ENCODE peak calls at places on chromosomes 12 and 14, in seven cellular contexts. One of them, this sample, is unnamed.

GRCh38 chr14:69048456-69048855 is 69.4 kb upstream of the ACTN1 start:
- DNase-seq in fibroblast of mammary gland: peak; percentile 51
- DNase-seq in mesothelial cell of epicardium: no peak
- DNase-seq in SIG-M5: no peak
- DNase-seq in LNCaP clone FGC: no peak
- DNase-seq in iris pigment epithelial cell: peak; percentile 54
- DNase-seq in HuH-7.5: no peak
- DNase-seq in this sample: peak; percentile 63

GRCh38 chr12:68624933-68625332 is 14.2 kb downstream of the RAP1B start:
- DNase-seq in mesothelial cell of epicardium: no peak
- DNase-seq in HuH-7.5: no peak
- DNase-seq in iris pigment epithelial cell: no peak
- DNase-seq in SIG-M5: no peak
- DNase-seq in LNCaP clone FGC: no peak
- DNase-seq in fibroblast of mammary gland: no peak
- DNase-seq in this sample: no peak

GRCh38 chr12:20442322-20442721 is 74.0 kb downstream of the PDE3A start:
- DNase-seq in HuH-7.5: no peak
- DNase-seq in SIG-M5: no peak
- DNase-seq in LNCaP clone FGC: no peak
- DNase-seq in fibroblast of mammary gland: no peak
- DNase-seq in mesothelial cell of epicardium: no peak
- DNase-seq in iris pigment epithelial cell: no peak
- DNase-seq in this sample: no peak

GRCh38 chr12:94098466-94098865 is 49.9 kb upstream of the PLXNC1 start:
- DNase-seq in HuH-7.5: no peak
- DNase-seq in fibroblast of mammary gland: peak; percentile 69
- DNase-seq in iris pigment epithelial cell: peak; percentile 93
- DNase-seq in mesothelial cell of epicardium: no peak
- DNase-seq in SIG-M5: no peak
- DNase-seq in LNCaP clone FGC: no peak
- DNase-seq in this sample: no peak

GRCh38 chr12:124321040-124321481 is 26.2 kb downstream of the RFLNA start:
- DNase-seq in mesothelial cell of epicardium: no peak
- DNase-seq in fibroblast of mammary gland: peak; percentile 43
- DNase-seq in HuH-7.5: peak; percentile 72
- DNase-seq in SIG-M5: no peak
- DNase-seq in LNCaP clone FGC: no peak
- DNase-seq in iris pigment epithelial cell: peak; percentile 35
- DNase-seq in this sample: no peak

GRCh38 chr12:87660987-87661769 is 368.0 kb downstream of the C12orf50 start:
- DNase-seq in LNCaP clone FGC: no peak
- DNase-seq in HuH-7.5: no peak
- DNase-seq in mesothelial cell of epicardium: no peak
- DNase-seq in fibroblast of mammary gland: no peak
- DNase-seq in SIG-M5: no peak
- DNase-seq in iris pigment epithelial cell: no peak
- DNase-seq in this sample: no peak

GRCh38 chr12:102756564-102756963 is 160.5 kb downstream of the PAH start:
- DNase-seq in SIG-M5: no peak
- DNase-seq in LNCaP clone FGC: no peak
- DNase-seq in HuH-7.5: no peak
- DNase-seq in fibroblast of mammary gland: peak; percentile 26
- DNase-seq in mesothelial cell of epicardium: no peak
- DNase-seq in iris pigment epithelial cell: no peak
- DNase-seq in this sample: no peak

GRCh38 chr12:93089805-93090569 is 160.9 kb upstream of the EEA1 start:
- DNase-seq in LNCaP clone FGC: no peak
- DNase-seq in SIG-M5: peak; percentile 92
- DNase-seq in HuH-7.5: no peak
- DNase-seq in mesothelial cell of epicardium: no peak
- DNase-seq in fibroblast of mammary gland: peak; percentile 95
- DNase-seq in iris pigment epithelial cell: peak; percentile 99
- DNase-seq in this sample: no peak

GRCh38 chr12:95473440-95473946 is 459 bp upstream of the METAP2 start:
- DNase-seq in SIG-M5: no peak
- DNase-seq in HuH-7.5: peak; percentile 23
- DNase-seq in mesothelial cell of epicardium: no peak
- DNase-seq in LNCaP clone FGC: peak; percentile 33
- DNase-seq in fibroblast of mammary gland: peak; percentile 55
- DNase-seq in iris pigment epithelial cell: peak; percentile 33
- DNase-seq in this sample: peak; percentile 10

GRCh38 chr12:59007620-59008019 is 87.3 kb upstream of the LRIG3 start:
- DNase-seq in mesothelial cell of epicardium: no peak
- DNase-seq in iris pigment epithelial cell: peak; percentile 54
- DNase-seq in HuH-7.5: no peak
- DNase-seq in SIG-M5: no peak
- DNase-seq in LNCaP clone FGC: no peak
- DNase-seq in fibroblast of mammary gland: peak; percentile 46
- DNase-seq in this sample: no peak

GRCh38 chr12:63764481-63764880 is 15.2 kb upstream of the RXYLT1 start:
- DNase-seq in iris pigment epithelial cell: no peak
- DNase-seq in HuH-7.5: no peak
- DNase-seq in LNCaP clone FGC: peak; percentile 49
- DNase-seq in mesothelial cell of epicardium: no peak
- DNase-seq in SIG-M5: no peak
- DNase-seq in fibroblast of mammary gland: no peak
- DNase-seq in this sample: no peak

GRCh38 chr12:50764861-50765324 is 992 bp downstream of the ATF1 start:
- DNase-seq in LNCaP clone FGC: no peak
- DNase-seq in mesothelial cell of epicardium: peak; percentile 23
- DNase-seq in SIG-M5: no peak
- DNase-seq in fibroblast of mammary gland: peak; percentile 45
- DNase-seq in HuH-7.5: peak; percentile 51
- DNase-seq in iris pigment epithelial cell: peak; percentile 71
- DNase-seq in this sample: peak; percentile 41

GRCh38 chr12:123761841-123762714 is at the start of gene DNAH10:
- DNase-seq in mesothelial cell of epicardium: peak; percentile 41
- DNase-seq in fibroblast of mammary gland: peak; percentile 6
- DNase-seq in HuH-7.5: peak; percentile 29
- DNase-seq in iris pigment epithelial cell: peak; percentile 21
- DNase-seq in SIG-M5: no peak
- DNase-seq in LNCaP clone FGC: no peak
- DNase-seq in this sample: peak; percentile 4

GRCh38 chr12:2290516-2291065 is 237.8 kb downstream of the CACNA1C start:
- DNase-seq in iris pigment epithelial cell: no peak
- DNase-seq in SIG-M5: no peak
- DNase-seq in HuH-7.5: no peak
- DNase-seq in mesothelial cell of epicardium: no peak
- DNase-seq in fibroblast of mammary gland: no peak
- DNase-seq in LNCaP clone FGC: no peak
- DNase-seq in this sample: no peak

GRCh38 chr14:77222546-77223225 is 41.1 kb downstream of the TMEM63C start:
- DNase-seq in HuH-7.5: no peak
- DNase-seq in mesothelial cell of epicardium: no peak
- DNase-seq in iris pigment epithelial cell: no peak
- DNase-seq in SIG-M5: no peak
- DNase-seq in LNCaP clone FGC: no peak
- DNase-seq in fibroblast of mammary gland: no peak
- DNase-seq in this sample: no peak